ENCODE peak calls at places on chromosomes 5 and 9, in five cellular contexts. H is A549, M is HepG2, F is GM12878, R is K562. Q is an unnamed sample.

GRCh38 chr5:103571730-103572129 is 9.1 kb upstream of the NUDT12 start:
- DNase-seq in R (no peak), M (no peak), H (no peak), F (no peak), Q (no peak)

GRCh38 chr5:141691867-141692532 is 10.0 kb upstream of the ARAP3 start:
- DNase-seq in M (peak), F (no peak), R (peak), H (peak), Q (peak)

GRCh38 chr5:80516826-80517225 is 28.9 kb downstream of the FAM151B start:
- DNase-seq in M (no peak), R (peak), H (peak), F (peak), Q (no peak)

GRCh38 chr5:41656597-41656996 is 146.2 kb upstream of the PLCXD3 start:
- DNase-seq in M (no peak), F (no peak), R (no peak), H (no peak), Q (no peak)

GRCh38 chr5:125326114-125326513 is 579.7 kb upstream of the ZNF608 start:
- DNase-seq in F (no peak), M (no peak), R (no peak), H (peak), Q (peak)

GRCh38 chr5:14958196-14958595 is 86.6 kb upstream of the ANKH start:
- DNase-seq in M (no peak), R (no peak), H (no peak), F (no peak), Q (no peak)

GRCh38 chr9:13266172-13266571 is 13.3 kb downstream of the MPDZ start:
- DNase-seq in M (no peak), H (no peak), F (no peak), R (no peak), Q (no peak)

GRCh38 chr9:35909687-35910612 is 660 bp downstream of the SPAAR start:
- DNase-seq in M (no peak), F (no peak), H (no peak), R (no peak), Q (no peak)

GRCh38 chr9:87194471-87194870 is 247.2 kb upstream of the GAS1 start:
- DNase-seq in R (no peak), M (no peak), H (no peak), F (no peak), Q (no peak)

GRCh38 chr9:116966199-116966598 is 279.1 kb downstream of the TRIM32 start:
- DNase-seq in F (no peak), R (no peak), M (no peak), H (no peak), Q (no peak)

GRCh38 chr5:54040018-54040417 is 270.4 kb downstream of the ARL15 start:
- DNase-seq in F (no peak), H (no peak), R (no peak), M (no peak), Q (no peak)

GRCh38 chr5:102866315-102866693 is 111.2 kb downstream of the PAM start:
- DNase-seq in F (no peak), M (no peak), R (no peak), H (no peak), Q (no peak)

GRCh38 chr9:110114888-110115259 is 93.1 kb downstream of the C9orf152 start:
- DNase-seq in R (no peak), H (no peak), F (no peak), M (no peak), Q (no peak)

GRCh38 chr9:104090578-104090977 is 3.5 kb upstream of the SMC2 start:
- DNase-seq in F (no peak), M (no peak), R (no peak), H (no peak), Q (no peak)

GRCh38 chr5:180098991-180099732 is 27.6 kb upstream of the RNF130 start:
- DNase-seq in F (no peak), M (no peak), R (no peak), H (no peak), Q (no peak)

GRCh38 chr9:3746296-3747275 is 220.8 kb upstream of the RFX3 start:
- DNase-seq in H (peak), F (no peak), R (no peak), M (no peak), Q (no peak)

GRCh38 chr9:126989847-126990821 is 75.6 kb downstream of the RALGPS1 start:
- DNase-seq in R (no peak), F (no peak), M (no peak), H (no peak), Q (no peak)

GRCh38 chr5:158482201-158482600 is 617.5 kb downstream of the EBF1 start:
- DNase-seq in H (no peak), R (no peak), M (no peak), F (no peak), Q (no peak)

GRCh38 chr5:71697967-71698366 is 21.1 kb upstream of the CARTPT start:
- DNase-seq in F (no peak), R (peak), M (peak), H (no peak), Q (no peak)

GRCh38 chr9:135669616-135670285 is 6.6 kb downstream of the LCN9 start:
- DNase-seq in F (no peak), M (no peak), H (no peak), R (no peak), Q (peak)

GRCh38 chr5:150505041-150505511 is 2.9 kb upstream of the NDST1 start:
- DNase-seq in M (no peak), F (no peak), H (no peak), R (no peak), Q (no peak)

GRCh38 chr5:36630201-36630968 is 24.0 kb downstream of the SLC1A3 start:
- DNase-seq in F (no peak), M (no peak), H (no peak), R (no peak), Q (no peak)

GRCh38 chr5:134609232-134609851 is 23.3 kb downstream of the SAR1B start:
- DNase-seq in H (no peak), R (no peak), M (no peak), F (peak), Q (no peak)

GRCh38 chr5:10229306-10230048 is 20.2 kb downstream of the ATPSCKMT start:
- DNase-seq in R (no peak), M (no peak), H (no peak), F (no peak), Q (no peak)

GRCh38 chr5:57124014-57124413 is 49.8 kb upstream of the GPBP1 start:
- DNase-seq in M (no peak), F (no peak), H (no peak), R (no peak), Q (no peak)

GRCh38 chr5:57133574-57133973 is 40.3 kb upstream of the GPBP1 start:
- DNase-seq in H (no peak), F (no peak), R (no peak), M (no peak), Q (no peak)

GRCh38 chr5:57128325-57128724 is 45.5 kb upstream of the GPBP1 start:
- DNase-seq in M (peak), H (no peak), F (no peak), R (no peak), Q (no peak)
- TF ChIP-seq RFX5 in M (no peak), H (no peak), F (no peak), R (no peak), Q (no peak)

DNA sequence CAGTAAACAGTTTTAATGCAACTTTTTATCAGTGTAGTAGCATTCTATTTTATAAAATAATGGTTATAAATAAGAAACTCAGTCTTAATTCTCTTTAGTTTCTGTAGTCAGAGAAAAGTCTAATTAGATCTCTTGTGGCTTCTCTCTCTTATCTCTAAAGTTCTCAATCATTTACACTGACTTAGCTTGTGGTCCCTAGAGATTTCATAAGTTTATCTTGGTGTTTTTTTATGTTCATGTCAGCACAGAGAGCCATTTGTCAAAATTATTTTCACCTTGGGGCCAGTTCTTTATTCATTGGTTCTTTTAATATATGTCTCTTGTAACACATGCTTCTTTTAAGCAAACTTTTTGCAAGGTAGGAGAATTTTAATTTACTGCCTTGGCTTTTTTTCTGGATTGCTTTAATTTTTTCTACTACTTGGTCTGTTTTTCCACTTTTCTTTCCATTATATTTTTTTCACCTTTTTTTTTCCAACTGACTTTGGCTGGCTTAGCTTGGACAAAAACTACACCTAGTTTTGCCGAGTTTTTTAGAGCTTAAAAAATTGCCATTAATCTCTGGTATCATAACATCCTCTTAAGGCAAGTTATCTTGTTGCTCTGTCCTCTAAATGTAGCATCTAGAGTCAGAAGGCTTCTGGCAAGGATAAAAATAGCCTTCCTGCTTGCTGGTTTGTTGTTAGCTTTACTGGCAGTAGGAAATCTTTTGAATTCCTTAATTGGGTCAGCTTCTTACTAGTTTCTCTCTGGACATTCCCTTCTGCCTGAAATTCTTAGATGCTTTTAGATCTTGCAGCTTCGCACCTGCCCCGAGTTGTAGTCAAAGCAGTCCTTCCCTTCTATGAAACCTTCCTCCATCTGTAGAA is 35.3 kb downstream of the CPEB4 start:
- DNase-seq in R (no peak), M (no peak), H (no peak), F (no peak), Q (no peak)
- H3K4me3 ChIP-seq in R (no peak), M (no peak), H (no peak), F (no peak), Q (no peak)

DNA sequence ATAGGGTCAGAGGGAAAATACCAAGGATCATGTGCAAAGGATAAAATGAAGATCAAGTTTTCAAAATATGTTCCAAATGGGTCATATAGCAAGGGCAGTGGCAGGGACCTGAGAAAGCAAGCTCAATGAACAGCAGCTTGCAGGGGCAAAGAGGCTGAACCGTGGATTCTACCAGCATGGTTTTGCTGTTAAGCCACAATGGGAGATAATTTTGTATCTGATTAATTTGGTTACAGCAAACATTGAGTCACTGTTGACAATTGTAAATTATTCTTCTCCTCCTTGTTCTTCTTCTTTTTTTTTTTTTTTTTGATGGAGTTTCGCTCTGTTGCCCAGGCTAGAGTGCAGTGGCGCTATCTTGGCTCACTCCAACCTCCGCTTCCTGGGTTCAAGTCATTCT is 18.4 kb upstream of the ERAP2 start:
- DNase-seq in F (no peak), H (no peak), R (no peak), M (no peak), Q (no peak)
- TF ChIP-seq REST in F (no peak), H (no peak), R (no peak), M (no peak), Q (no peak)

GRCh38 chr5:145752947-145753346 is 82.2 kb downstream of the PRELID2 start:
- DNase-seq in R (no peak), M (no peak), H (no peak), F (no peak), Q (no peak)
- TF ChIP-seq RFX5 in R (no peak), M (no peak), H (no peak), F (no peak), Q (no peak)